ENCODE peak calls at places on chromosomes 12 and 14, in six cellular contexts. J is left ventricle myocardium inferior; D is AG10803; L is SK-N-SH; O is thoracic aorta; H is CD4-positive, alpha-beta memory T cell. I is an unnamed sample.

GRCh38 chr12:112473056-112473455 is 54.3 kb downstream of the PTPN11 start:
- DNase-seq in J (no peak), D (no peak), L (peak), O (no peak), H (no peak), I (no peak)

GRCh38 chr14:101442451-101442850 is 118.8 kb upstream of the DIO3 start:
- DNase-seq in J (no peak), D (no peak), L (no peak), O (no peak), H (peak), I (no peak)

GRCh38 chr14:68809524-68809923 is 16.7 kb upstream of the ZFP36L1 start:
- DNase-seq in J (no peak), D (no peak), L (peak), O (no peak), H (no peak), I (no peak)

GRCh38 chr12:2804390-2805145 is 7.9 kb upstream of the ITFG2 start:
- DNase-seq in J (peak), D (peak), L (no peak), O (no peak), H (no peak), I (no peak)

GRCh38 chr14:68955164-68955921 is 23.8 kb downstream of the ACTN1 start:
- DNase-seq in J (no peak), D (peak), L (no peak), O (no peak), H (no peak), I (no peak)

GRCh38 chr12:5232826-5233500 is 189.3 kb downstream of the KCNA5 start:
- DNase-seq in J (no peak), D (no peak), L (no peak), O (no peak), H (no peak), I (no peak)

GRCh38 chr12:97300921-97301320 is 161.7 kb upstream of the RMST start:
- DNase-seq in J (no peak), D (no peak), L (no peak), O (no peak), H (no peak), I (no peak)

GRCh38 chr12:113196582-113196981 is 11.1 kb downstream of the RITA1 start:
- DNase-seq in J (no peak), D (no peak), L (no peak), O (no peak), H (no peak), I (no peak)

GRCh38 chr14:81474685-81475324 is 58.8 kb downstream of the SEL1L start:
- DNase-seq in J (no peak), D (no peak), L (no peak), O (no peak), H (no peak), I (no peak)
- H3K4me3 ChIP-seq in J (no peak), D (no peak), L (no peak), O (no peak), H (peak), I (no peak)

GRCh38 chr12:64611430-64612286 is 1.4 kb downstream of the RASSF3 start:
- DNase-seq in J (peak), D (peak), L (peak), O (no peak), H (no peak), I (peak)

GRCh38 chr12:64610660-64611429 is 550 bp downstream of the RASSF3 start:
- DNase-seq in J (peak), D (peak), L (peak), O (no peak), H (peak), I (no peak)

GRCh38 chr12:64610092-64610659 is at the start of gene RASSF3:
- DNase-seq in J (peak), D (peak), L (peak), O (no peak), H (peak), I (peak)

GRCh38 chr12:64609543-64610091 is 678 bp upstream of the RASSF3 start:
- DNase-seq in J (no peak), D (no peak), L (peak), O (no peak), H (peak), I (no peak)

GRCh38 chr12:64608901-64609542 is 1.3 kb upstream of the RASSF3 start:
- DNase-seq in J (no peak), D (peak), L (peak), O (no peak), H (peak), I (no peak)
- H3K4me3 ChIP-seq in J (peak), D (peak), L (peak), O (peak), H (peak), I (peak)

GRCh38 chr12:52010152-52010622 is 3.4 kb downstream of the TAMALIN start:
- DNase-seq in J (peak), D (peak), L (peak), O (no peak), H (no peak), I (no peak)
- H3K4me3 ChIP-seq in J (peak), D (no peak), L (no peak), O (peak), H (no peak), I (no peak)

GRCh38 chr14:77554207-77554606 is 55.6 kb upstream of the ISM2 start:
- DNase-seq in J (no peak), D (no peak), L (no peak), O (no peak), H (no peak), I (no peak)
- H3K4me3 ChIP-seq in J (no peak), D (no peak), L (no peak), O (no peak), H (no peak), I (no peak)

DNA sequence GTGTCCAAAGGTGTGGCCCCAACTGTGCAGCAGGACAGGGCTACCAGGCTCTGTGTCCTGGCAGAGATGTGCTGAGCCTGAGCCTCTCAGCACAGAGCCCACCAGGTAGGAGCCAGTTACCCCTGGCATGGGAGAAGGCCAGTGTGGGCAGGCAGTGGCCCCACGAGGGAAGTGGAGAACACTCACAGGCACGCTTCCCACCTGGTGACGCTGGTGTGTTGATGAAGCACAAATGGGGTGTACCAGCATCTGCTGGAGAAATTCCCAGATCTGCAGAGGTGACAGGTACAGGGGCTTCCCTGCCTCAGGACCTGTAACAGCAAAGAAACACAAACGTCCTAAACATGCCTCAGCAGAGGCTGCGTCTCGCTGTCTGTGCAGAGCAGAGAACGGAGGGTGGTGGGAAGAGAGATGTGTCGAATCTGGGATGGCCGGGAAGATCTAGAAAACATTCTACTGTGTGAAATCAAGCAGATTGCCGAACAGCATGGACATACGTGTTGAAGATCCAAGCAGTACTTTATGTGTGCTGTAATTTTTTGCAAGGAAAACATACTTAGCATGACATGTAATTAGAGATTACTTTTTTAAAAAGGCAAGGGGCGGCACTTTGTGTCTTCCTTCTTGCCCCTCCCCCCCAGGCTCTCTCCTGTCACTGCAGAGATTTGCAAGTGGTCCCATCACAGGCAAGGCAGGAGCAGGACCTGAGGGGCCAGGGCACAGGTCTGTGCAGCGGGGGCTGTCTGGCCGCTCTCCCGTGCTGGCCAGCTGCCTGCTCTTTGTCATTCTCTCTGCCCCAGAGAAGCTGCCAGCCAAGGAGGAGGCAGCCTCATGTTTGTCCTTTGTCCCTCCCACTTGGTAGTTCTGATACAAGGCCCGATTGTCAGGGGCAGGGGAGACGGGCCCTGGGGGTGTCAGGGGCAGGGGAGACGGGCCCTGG is 17.3 kb downstream of the HIP1R start:
- DNase-seq in J (no peak), D (no peak), L (peak), O (no peak), H (no peak), I (no peak)
- H3K4me3 ChIP-seq in J (no peak), D (no peak), L (no peak), O (peak), H (no peak), I (no peak)

GRCh38 chr12:45732936-45733335 is 3.4 kb downstream of the ARID2 start:
- DNase-seq in J (no peak), D (no peak), L (no peak), O (no peak), H (no peak), I (no peak)
- H3K4me3 ChIP-seq in J (peak), D (no peak), L (peak), O (peak), H (no peak), I (no peak)

DNA sequence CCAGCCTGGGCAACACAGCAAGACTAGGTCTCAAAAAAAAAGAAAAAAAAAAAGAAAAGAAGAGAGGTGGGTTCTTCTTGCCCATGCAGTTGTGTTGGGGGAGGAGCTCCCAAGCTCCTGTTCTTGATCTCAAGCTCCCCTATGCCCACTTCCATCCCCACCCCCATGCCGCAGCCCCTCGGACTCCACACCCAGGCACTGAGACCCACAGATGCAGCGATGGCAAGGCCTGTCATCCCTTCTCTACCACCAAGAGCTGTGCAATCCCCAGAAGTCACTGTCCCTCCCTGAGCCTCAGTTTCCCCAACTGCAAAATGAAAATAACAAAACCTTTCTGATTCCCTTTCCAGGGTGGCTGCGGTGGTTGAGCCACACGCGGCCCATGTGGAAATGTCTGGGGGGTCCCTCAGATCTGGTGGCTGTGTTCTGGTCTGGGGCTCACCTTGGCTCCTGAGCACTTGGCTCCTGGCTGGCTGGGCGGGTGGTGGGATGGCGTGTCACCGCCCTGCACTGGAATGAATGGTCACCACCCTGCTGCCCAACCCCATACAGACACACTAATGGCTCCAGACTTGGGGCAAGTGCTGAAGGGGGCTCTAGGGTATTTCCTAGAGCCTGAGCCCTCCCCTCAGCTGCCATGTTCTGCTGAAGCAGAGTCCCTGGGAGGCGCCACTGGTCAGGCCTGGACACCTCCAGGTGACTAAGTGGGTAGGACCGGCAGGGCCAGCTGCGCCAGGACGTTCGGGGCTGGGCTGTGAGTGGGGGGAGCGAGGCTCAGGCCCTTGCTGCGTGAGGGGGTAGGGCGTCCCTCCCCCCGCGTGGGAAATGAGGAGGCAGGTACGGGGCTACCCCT is 22.5 kb upstream of the KIF26A start:
- DNase-seq in J (peak), D (no peak), L (peak), O (no peak), H (no peak), I (no peak)
- H3K4me3 ChIP-seq in J (peak), D (peak), L (no peak), O (peak), H (no peak), I (peak)

GRCh38 chr12:10132971-10133370 is 3.0 kb upstream of the CLEC7A start:
- DNase-seq in J (no peak), D (no peak), L (no peak), O (no peak), H (no peak), I (no peak)

GRCh38 chr12:10131101-10131632 is 1.2 kb upstream of the CLEC7A start:
- DNase-seq in J (no peak), D (no peak), L (no peak), O (no peak), H (no peak), I (no peak)

GRCh38 chr12:10126401-10126800 is 3.6 kb downstream of the CLEC7A start:
- DNase-seq in J (no peak), D (no peak), L (no peak), O (no peak), H (no peak), I (no peak)

GRCh38 chr12:10128687-10129086 is 1.3 kb downstream of the CLEC7A start:
- DNase-seq in J (no peak), D (no peak), L (no peak), O (no peak), H (no peak), I (no peak)

GRCh38 chr12:10130042-10130441 is at the start of gene CLEC7A:
- DNase-seq in J (no peak), D (no peak), L (no peak), O (no peak), H (no peak), I (no peak)
- H3K4me3 ChIP-seq in J (peak), D (no peak), L (no peak), O (peak), H (no peak), I (no peak)

GRCh38 chr12:53223006-53223305 is 9.1 kb downstream of the RARG start:
- DNase-seq in J (no peak), D (no peak), L (no peak), O (no peak), H (no peak), I (no peak)

GRCh38 chr12:53224897-53225634 is 6.9 kb downstream of the RARG start:
- DNase-seq in J (no peak), D (peak), L (no peak), O (no peak), H (no peak), I (no peak)

GRCh38 chr12:53223391-53224267 is 8.4 kb downstream of the RARG start:
- DNase-seq in J (peak), D (peak), L (peak), O (no peak), H (peak), I (no peak)

GRCh38 chr12:53225635-53226424 is 6.2 kb downstream of the RARG start:
- DNase-seq in J (no peak), D (no peak), L (no peak), O (no peak), H (no peak), I (no peak)

GRCh38 chr12:53224268-53224896 is 7.6 kb downstream of the RARG start:
- DNase-seq in J (no peak), D (no peak), L (peak), O (no peak), H (no peak), I (no peak)
- H3K4me3 ChIP-seq in J (no peak), D (no peak), L (no peak), O (no peak), H (no peak), I (no peak)

DNA sequence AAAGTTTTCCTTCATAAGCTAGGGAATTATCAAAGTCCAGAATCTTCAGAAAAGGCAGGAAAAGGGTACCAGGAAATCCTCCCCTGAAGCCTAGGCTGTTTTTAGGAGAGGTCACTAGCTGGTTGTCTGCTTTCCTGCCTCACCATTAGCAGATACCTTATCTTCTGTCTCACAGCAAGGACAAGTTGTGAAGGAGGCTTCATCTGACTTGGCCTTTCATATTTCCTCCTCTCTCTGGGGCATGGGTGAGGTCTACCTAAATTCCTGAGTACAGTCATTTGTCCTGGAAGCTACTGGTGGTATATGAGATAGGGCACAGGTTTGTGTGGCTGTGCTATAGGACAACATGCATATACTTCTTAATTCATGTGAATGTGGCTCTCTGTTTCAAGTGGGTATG is 2.3 kb downstream of the FOXJ2 start:
- DNase-seq in J (no peak), D (no peak), L (no peak), O (no peak), H (no peak), I (no peak)
- H3K4me3 ChIP-seq in J (peak), D (peak), L (no peak), O (peak), H (peak), I (no peak)

I was measured in pancreas.